ENCODE peak calls at places on chromosome 11, in five cellular contexts. H is fibroblast of mammary gland, Y is omental fat pad, G is GM06990, Z is neural crest cell. F is an unnamed sample.

GRCh38 chr11:46778416-46778815 is 59.4 kb downstream of the F2 start:
- DNase-seq in H (no peak), Y (no peak), G (no peak), Z (no peak), F (no peak)

GRCh38 chr11:63564785-63565350 is 1.7 kb upstream of the PLAAT2 start:
- DNase-seq in H (no peak), Y (no peak), G (no peak), Z (no peak), F (no peak)

GRCh38 chr11:9179141-9179540 is 86.0 kb downstream of the DENND5A start:
- DNase-seq in H (no peak), Y (no peak), G (no peak), Z (no peak), F (no peak)

GRCh38 chr11:73760066-73760679 is 701 bp downstream of the RAB6A start:
- DNase-seq in H (peak), Y (no peak), G (peak), Z (peak), F (no peak)

GRCh38 chr11:122769126-122769780 is 69.0 kb upstream of the CRTAM start:
- DNase-seq in H (peak), Y (no peak), G (no peak), Z (no peak), F (no peak)

GRCh38 chr11:23789200-23789853 is 707.5 kb upstream of the LUZP2 start:
- DNase-seq in H (no peak), Y (no peak), G (no peak), Z (no peak), F (no peak)

GRCh38 chr11:116849491-116849890 is 12.1 kb upstream of the APOA1 start:
- DNase-seq in H (no peak), Y (no peak), G (no peak), Z (no peak), F (no peak)

GRCh38 chr11:14093065-14093464 is 130.5 kb downstream of the SPON1 start:
- DNase-seq in H (no peak), Y (no peak), G (no peak), Z (no peak), F (no peak)

GRCh38 chr11:120178441-120179070 is 32.3 kb upstream of the OAF start:
- DNase-seq in H (peak), Y (no peak), G (no peak), Z (no peak), F (peak)

GRCh38 chr11:10807629-10808552 is 835 bp downstream of the EIF4G2 start:
- DNase-seq in H (peak), Y (peak), G (peak), Z (peak), F (peak)

GRCh38 chr11:47797633-47798032 is 30.5 kb upstream of the FNBP4 start:
- DNase-seq in H (peak), Y (no peak), G (no peak), Z (no peak), F (no peak)

GRCh38 chr11:36011574-36011973 is 67.7 kb downstream of the LDLRAD3 start:
- DNase-seq in H (no peak), Y (no peak), G (no peak), Z (no peak), F (no peak)

GRCh38 chr11:59578369-59578768 is 37.2 kb downstream of the OSBP start:
- DNase-seq in H (no peak), Y (no peak), G (no peak), Z (no peak), F (no peak)

GRCh38 chr11:2694495-2694894 is 5.3 kb downstream of the KCNQ1OT1 start:
- DNase-seq in H (no peak), Y (no peak), G (no peak), Z (no peak), F (no peak)

GRCh38 chr11:112770487-112770886 is 190.7 kb upstream of the NCAM1 start:
- DNase-seq in H (no peak), Y (no peak), G (no peak), Z (no peak), F (no peak)

GRCh38 chr11:46356911-46357482 is 9.7 kb downstream of the DGKZ start:
- DNase-seq in H (peak), Y (no peak), G (no peak), Z (no peak), F (no peak)

GRCh38 chr11:94574193-94574961 is 7.2 kb downstream of the PIWIL4 start:
- DNase-seq in H (peak), Y (no peak), G (no peak), Z (no peak), F (no peak)

GRCh38 chr11:86067230-86068137 is 1.4 kb downstream of the PICALM start:
- DNase-seq in H (no peak), Y (no peak), G (peak), Z (no peak), F (no peak)

GRCh38 chr11:47057374-47057773 is 119.3 kb downstream of the ARFGAP2 start:
- DNase-seq in H (no peak), Y (no peak), G (no peak), Z (no peak), F (no peak)

GRCh38 chr11:12792590-12792989 is 118.4 kb downstream of the TEAD1 start:
- DNase-seq in H (peak), Y (no peak), G (no peak), Z (no peak), F (no peak)

GRCh38 chr11:127859941-127860354 is 727.4 kb downstream of the ETS1 start:
- DNase-seq in H (no peak), Y (no peak), G (no peak), Z (no peak), F (no peak)

GRCh38 chr11:10478574-10479550 is 23.8 kb downstream of the AMPD3 start:
- DNase-seq in H (no peak), Y (peak), G (no peak), Z (no peak), F (no peak)

GRCh38 chr11:473415-473814 is 23.3 kb downstream of the PTDSS2 start:
- DNase-seq in H (no peak), Y (no peak), G (no peak), Z (no peak), F (no peak)
- TF ChIP-seq CTCF in H (no peak), Y (no peak), G (no peak), Z (no peak), F (no peak)

GRCh38 chr11:69041516-69041915 is 7.2 kb upstream of the TPCN2 start:
- DNase-seq in H (peak), Y (no peak), G (no peak), Z (no peak), F (no peak)

GRCh38 chr11:69040051-69040450 is 8.7 kb upstream of the TPCN2 start:
- DNase-seq in H (no peak), Y (no peak), G (no peak), Z (no peak), F (no peak)

GRCh38 chr11:69040581-69041260 is 8.0 kb upstream of the TPCN2 start:
- DNase-seq in H (peak), Y (no peak), G (no peak), Z (no peak), F (no peak)

GRCh38 chr11:69048056-69048717 is 545 bp upstream of the TPCN2 start:
- DNase-seq in H (no peak), Y (no peak), G (no peak), Z (no peak), F (no peak)

DNA sequence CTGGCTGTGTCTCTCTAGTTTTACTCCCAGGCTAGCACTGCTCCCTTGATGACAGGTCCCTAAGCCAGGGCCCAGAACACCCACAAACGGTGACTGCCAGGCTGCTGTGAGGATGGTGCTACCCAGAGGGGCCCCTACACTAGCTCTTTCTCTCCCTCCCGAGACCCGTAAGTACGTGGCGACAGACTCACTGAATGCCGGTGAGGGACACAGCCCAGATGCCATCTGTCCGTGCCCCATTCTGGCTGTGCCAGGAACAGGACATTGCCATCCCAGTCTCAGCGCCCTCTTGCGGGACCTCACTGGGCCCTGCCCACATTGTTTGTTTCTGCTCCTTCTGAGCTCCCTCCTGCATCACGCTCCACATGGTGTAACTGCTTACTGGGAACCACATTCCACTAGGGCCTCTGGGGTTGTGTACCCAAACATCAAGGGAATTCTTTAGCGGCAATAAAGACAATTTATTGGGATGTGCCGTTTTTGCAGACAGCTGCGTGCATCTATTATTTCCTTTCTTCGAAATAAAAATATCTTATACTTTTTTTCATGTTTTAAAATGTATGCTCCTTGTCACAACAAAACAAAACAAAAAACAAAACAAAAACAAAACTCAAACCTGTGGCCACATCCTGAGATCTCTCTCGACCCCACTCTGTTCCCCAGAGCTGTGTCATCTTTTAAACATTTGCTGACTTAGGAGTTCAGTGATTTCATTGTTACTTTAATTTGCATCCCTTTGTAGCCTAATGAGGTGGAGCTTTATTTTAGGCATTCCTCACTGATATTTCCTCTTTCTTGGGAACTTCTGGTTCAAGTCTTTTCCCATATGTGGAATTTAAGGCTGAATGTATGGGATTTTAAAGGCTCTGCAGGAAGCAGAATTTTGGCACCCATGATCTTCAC is 4.4 kb upstream of the TPCN2 start:
- DNase-seq in H (peak), Y (peak), G (no peak), Z (peak), F (no peak)
- TF ChIP-seq CTCF in H (peak), Y (no peak), G (peak), Z (peak), F (peak)

DNA sequence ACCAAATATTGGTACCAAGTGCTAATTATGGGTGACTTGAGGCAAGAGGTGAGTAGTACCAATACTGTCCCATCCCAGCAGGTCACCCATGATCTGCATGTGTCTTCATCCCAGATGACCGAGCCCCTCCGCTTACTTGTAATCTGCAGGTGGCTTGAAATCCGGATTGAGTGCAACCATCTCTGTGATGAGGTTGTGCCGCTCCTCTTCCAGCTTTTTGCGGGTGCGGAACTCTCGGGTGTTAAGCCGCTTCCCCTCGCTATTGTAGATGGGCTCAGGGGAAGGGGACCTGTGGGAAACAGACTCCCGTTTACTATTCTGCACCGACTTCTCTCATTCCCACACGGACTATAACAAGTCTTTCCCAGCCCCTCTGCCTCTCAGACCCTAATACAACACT is 8.2 kb downstream of the SF1 start:
- DNase-seq in H (no peak), Y (no peak), G (no peak), Z (no peak), F (no peak)
- TF ChIP-seq CTCF in H (no peak), Y (no peak), G (no peak), Z (no peak), F (no peak)

DNA sequence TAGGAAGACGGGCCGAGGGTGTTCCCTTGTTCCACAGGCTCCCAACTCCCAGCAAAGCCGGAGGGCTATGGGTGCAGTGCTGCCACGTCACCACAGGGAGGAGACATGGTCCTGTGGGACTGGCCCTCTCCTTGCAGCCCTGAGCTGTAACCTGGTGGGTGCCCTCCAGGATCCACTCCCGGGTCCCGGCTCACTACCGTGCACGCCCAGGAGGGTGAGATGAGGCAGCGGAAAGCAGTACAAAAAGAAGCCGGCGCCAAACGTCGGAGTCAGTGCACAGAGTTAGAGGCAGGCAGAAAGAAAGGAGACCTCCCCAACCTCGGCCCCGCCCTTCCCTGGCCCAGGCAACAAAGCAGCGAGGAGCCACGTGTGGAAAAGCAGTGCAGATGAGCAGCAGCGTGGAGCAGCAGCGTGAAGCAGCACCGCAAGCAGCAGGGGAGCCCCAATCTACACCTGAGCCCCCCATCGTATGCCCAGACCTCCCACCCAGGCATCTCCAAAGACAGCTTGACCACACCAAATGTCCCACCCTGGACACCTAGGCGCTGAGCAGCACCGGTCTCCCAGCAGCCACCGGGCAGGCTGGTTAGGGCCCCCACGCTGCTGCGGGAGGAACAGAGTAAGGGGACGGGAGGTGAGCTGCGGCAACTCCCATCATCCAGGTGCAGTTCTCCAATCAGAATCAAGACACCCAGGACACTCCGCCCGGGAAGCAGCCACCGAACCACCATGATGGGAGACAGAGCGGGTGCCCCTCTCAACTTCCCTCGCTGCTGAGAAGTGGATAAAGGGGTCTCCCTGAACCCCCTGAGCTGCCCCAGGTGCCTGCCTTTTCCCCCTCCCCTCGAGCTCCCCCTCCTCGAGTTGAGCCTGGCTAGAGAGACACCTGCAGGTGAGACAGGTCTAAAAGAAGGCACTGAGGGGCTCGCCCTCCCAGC is 28.8 kb downstream of the IGSF9B start:
- DNase-seq in H (peak), Y (peak), G (peak), Z (peak), F (no peak)
- TF ChIP-seq CTCF in H (peak), Y (peak), G (peak), Z (peak), F (peak)

GRCh38 chr11:107648247-107648646 is 57.3 kb downstream of the ELMOD1 start:
- DNase-seq in H (no peak), Y (no peak), G (no peak), Z (no peak), F (no peak)

GRCh38 chr11:107653077-107653476 is 58.8 kb downstream of the SLN start:
- DNase-seq in H (no peak), Y (no peak), G (no peak), Z (no peak), F (no peak)

GRCh38 chr11:107646783-107647182 is 55.8 kb downstream of the ELMOD1 start:
- DNase-seq in H (no peak), Y (no peak), G (no peak), Z (no peak), F (no peak)

GRCh38 chr11:107655607-107656006 is 56.2 kb downstream of the SLN start:
- DNase-seq in H (no peak), Y (no peak), G (no peak), Z (no peak), F (no peak)

DNA sequence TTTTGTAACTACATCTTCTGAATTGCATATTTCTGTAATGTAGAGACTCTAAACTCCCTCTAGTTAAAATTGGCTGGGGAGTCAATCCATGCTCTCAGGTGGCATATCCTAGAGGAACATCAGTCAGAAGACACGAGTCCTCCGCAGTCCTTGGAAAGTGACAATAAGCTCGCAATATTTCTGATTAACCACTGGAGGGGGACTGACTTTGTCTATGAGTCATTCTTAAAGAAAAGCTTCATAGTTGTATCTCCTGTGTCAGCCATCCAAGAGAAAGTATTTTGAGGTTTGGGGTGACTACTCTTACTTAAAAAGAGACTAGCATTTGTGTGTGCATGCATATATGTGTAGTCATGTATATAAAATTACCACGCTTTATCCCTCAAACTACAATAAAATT is 60.2 kb downstream of the SLN start:
- DNase-seq in H (peak), Y (no peak), G (no peak), Z (no peak), F (no peak)
- TF ChIP-seq CTCF in H (no peak), Y (no peak), G (no peak), Z (no peak), F (peak)

GRCh38 chr11:76380977-76381719 is at the start of the genes GVQW3 and THAP12:
- DNase-seq in H (peak), Y (peak), G (peak), Z (peak), F (peak)
- TF ChIP-seq CTCF in H (no peak), Y (no peak), G (peak), Z (no peak), F (peak)

GRCh38 chr11:1230456-1231395 is 7.9 kb downstream of the MUC5B start:
- DNase-seq in H (no peak), Y (no peak), G (no peak), Z (no peak), F (no peak)
- TF ChIP-seq CTCF in H (no peak), Y (no peak), G (no peak), Z (no peak), F (no peak)

DNA sequence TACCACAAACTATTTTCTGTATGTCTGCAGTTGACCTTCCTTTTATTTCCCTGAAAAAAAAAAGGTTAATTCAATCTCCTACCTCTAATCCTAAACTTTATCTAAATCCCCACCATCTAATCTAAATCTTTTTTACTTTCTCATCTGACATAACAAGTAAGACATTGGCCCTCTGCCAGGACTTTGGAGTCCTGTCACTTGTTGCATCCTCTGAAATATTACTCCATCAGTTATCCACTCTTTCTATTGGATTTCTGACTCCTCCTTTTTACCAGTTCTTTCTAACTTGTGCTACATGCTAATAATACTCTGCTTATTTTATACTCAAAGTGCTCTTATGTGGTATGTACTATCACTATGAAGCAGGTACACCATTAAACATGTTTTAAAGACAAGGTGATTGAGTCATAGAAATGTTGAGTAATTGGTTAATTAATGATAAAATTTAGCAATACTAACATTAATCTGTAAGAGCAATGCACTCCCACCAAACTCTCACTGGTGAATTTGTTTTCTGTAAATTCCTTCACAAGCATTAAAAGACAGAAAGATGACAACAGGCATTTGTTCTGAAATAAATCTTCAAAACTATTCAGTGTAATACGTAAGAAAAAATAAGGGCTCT is 914.2 kb upstream of the RAG2 start:
- DNase-seq in H (peak), Y (no peak), G (no peak), Z (no peak), F (no peak)
- TF ChIP-seq CTCF in H (no peak), Y (no peak), G (no peak), Z (no peak), F (no peak)

DNA sequence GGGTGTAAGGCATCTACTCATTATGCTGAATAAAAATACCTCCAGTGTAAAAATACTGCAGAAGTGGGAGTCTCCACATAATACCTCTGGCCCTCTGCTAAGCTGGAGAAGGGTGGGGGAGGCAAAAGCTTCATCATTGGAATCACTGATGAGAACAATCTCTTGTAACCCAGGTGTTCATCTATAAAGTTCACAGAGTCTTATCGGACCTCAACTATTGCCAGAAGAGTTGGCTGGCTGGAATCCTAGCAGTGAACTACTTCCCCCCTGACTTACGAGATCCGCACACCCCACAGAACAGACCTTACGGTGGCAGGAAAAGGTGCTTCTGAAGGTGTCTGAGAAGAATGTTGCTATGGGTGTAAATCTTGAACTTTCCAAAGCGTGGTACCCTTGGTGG is 2.5 kb downstream of the OR8D1 start:
- DNase-seq in H (no peak), Y (no peak), G (no peak), Z (no peak), F (no peak)
- TF ChIP-seq CTCF in H (no peak), Y (no peak), G (no peak), Z (no peak), F (no peak)